ENCODE peak calls at places on chromosomes 6 and 20, in five cellular contexts. One of them, this sample, is unnamed.

GRCh38 chr20:57372581-57373350 is 18.4 kb upstream of the RBM38 start:
- DNase-seq in H1: no peak
- DNase-seq in trophoblast cell: no peak
- DNase-seq in H9: no peak
- DNase-seq in mesenchymal stem cell: no peak
- DNase-seq in this sample: no peak

GRCh38 chr6:166398348-166398747 is 15.6 kb upstream of the MPC1 start:
- DNase-seq in H1: peak; percentile 33
- DNase-seq in trophoblast cell: no peak
- DNase-seq in H9: no peak
- DNase-seq in mesenchymal stem cell: no peak
- DNase-seq in this sample: no peak

GRCh38 chr6:139161817-139162284 is 27.0 kb downstream of the HECA start:
- DNase-seq in H1: no peak
- DNase-seq in trophoblast cell: no peak
- DNase-seq in H9: no peak
- DNase-seq in mesenchymal stem cell: no peak
- DNase-seq in this sample: no peak

GRCh38 chr6:99613705-99614429 is 7.2 kb downstream of the PRDM13 start:
- DNase-seq in H1: peak; percentile 83
- DNase-seq in trophoblast cell: peak; percentile 33
- DNase-seq in H9: peak; percentile 61
- DNase-seq in mesenchymal stem cell: no peak
- DNase-seq in this sample: no peak

GRCh38 chr6:17584241-17584803 is 15.8 kb upstream of the FAM8A1 start:
- DNase-seq in H1: no peak
- DNase-seq in trophoblast cell: peak; percentile 30
- DNase-seq in H9: no peak
- DNase-seq in mesenchymal stem cell: peak; percentile 84
- DNase-seq in this sample: peak; percentile 49

GRCh38 chr6:32046450-32047083 is 8.4 kb downstream of the CYP21A2 start:
- DNase-seq in H1: peak; percentile 60
- DNase-seq in trophoblast cell: no peak
- DNase-seq in H9: peak; percentile 56
- DNase-seq in mesenchymal stem cell: peak; percentile 49
- DNase-seq in this sample: peak; percentile 51

GRCh38 chr20:61951695-61952533 is 113.8 kb downstream of the TAF4 start:
- DNase-seq in H1: peak; percentile 87
- DNase-seq in trophoblast cell: no peak
- DNase-seq in H9: peak; percentile 84
- DNase-seq in mesenchymal stem cell: peak; percentile 30
- DNase-seq in this sample: peak; percentile 78

GRCh38 chr6:11434565-11435326 is 102.8 kb upstream of the TMEM170B start:
- DNase-seq in H1: no peak
- DNase-seq in trophoblast cell: peak; percentile 84
- DNase-seq in H9: no peak
- DNase-seq in mesenchymal stem cell: peak; percentile 93
- DNase-seq in this sample: no peak

GRCh38 chr20:61354501-61354900 is 102.4 kb downstream of the CDH4 start:
- DNase-seq in H1: no peak
- DNase-seq in trophoblast cell: no peak
- DNase-seq in H9: no peak
- DNase-seq in mesenchymal stem cell: no peak
- DNase-seq in this sample: no peak

GRCh38 chr6:128327890-128328289 is 192.5 kb downstream of the PTPRK start:
- DNase-seq in H1: peak; percentile 50
- DNase-seq in trophoblast cell: peak; percentile 20
- DNase-seq in H9: peak; percentile 28
- DNase-seq in mesenchymal stem cell: no peak
- DNase-seq in this sample: no peak

GRCh38 chr20:38433304-38433972 is 1.7 kb downstream of the SNHG17 start:
- DNase-seq in H1: no peak
- DNase-seq in trophoblast cell: no peak
- DNase-seq in H9: no peak
- DNase-seq in mesenchymal stem cell: no peak
- DNase-seq in this sample: no peak
- H3K9ac ChIP-seq in H1: no peak overlapping the region
- H3K9ac ChIP-seq in trophoblast cell: peak overlapping the region; percentile 24
- H3K9ac ChIP-seq in H9: peak overlapping the region; percentile 93
- H3K9ac ChIP-seq in mesenchymal stem cell: peak overlapping the region; percentile 96
- H3K9ac ChIP-seq in this sample: no peak overlapping the region

GRCh38 chr6:8829296-8829695 is 394.0 kb upstream of the SLC35B3 start:
- DNase-seq in H1: no peak
- DNase-seq in trophoblast cell: no peak
- DNase-seq in H9: no peak
- DNase-seq in mesenchymal stem cell: no peak
- DNase-seq in this sample: no peak

GRCh38 chr6:8825726-8826125 is 390.4 kb upstream of the SLC35B3 start:
- DNase-seq in H1: no peak
- DNase-seq in trophoblast cell: no peak
- DNase-seq in H9: no peak
- DNase-seq in mesenchymal stem cell: no peak
- DNase-seq in this sample: no peak

GRCh38 chr6:8828376-8828775 is 393.0 kb upstream of the SLC35B3 start:
- DNase-seq in H1: no peak
- DNase-seq in trophoblast cell: no peak
- DNase-seq in H9: no peak
- DNase-seq in mesenchymal stem cell: no peak
- DNase-seq in this sample: no peak

GRCh38 chr6:8831366-8832152 is 396.2 kb upstream of the SLC35B3 start:
- DNase-seq in H1: no peak
- DNase-seq in trophoblast cell: no peak
- DNase-seq in H9: no peak
- DNase-seq in mesenchymal stem cell: no peak
- DNase-seq in this sample: no peak

DNA sequence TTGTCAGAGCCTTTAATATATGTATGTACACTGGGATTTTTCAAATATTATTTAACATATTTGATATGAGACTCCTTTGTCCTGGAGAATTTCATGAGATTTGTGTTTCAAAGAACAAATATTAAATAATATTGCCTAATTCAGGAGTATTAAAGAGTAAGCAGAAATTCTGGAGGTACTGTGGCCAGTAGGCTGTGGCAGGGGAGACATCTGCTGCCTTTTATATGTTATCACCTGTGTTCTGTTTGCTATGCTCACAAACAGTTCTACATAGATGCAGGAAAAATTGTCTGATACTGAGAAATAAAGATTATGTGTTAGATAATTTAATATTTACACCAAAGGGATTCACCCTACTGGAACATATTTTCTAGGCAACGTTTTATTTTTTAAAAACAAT is 395.4 kb upstream of the SLC35B3 start:
- DNase-seq in H1: no peak
- DNase-seq in trophoblast cell: no peak
- DNase-seq in H9: no peak
- DNase-seq in mesenchymal stem cell: no peak
- DNase-seq in this sample: no peak
- H2BK12ac ChIP-seq in H1: no peak overlapping the region
- H2BK12ac ChIP-seq in trophoblast cell: no peak overlapping the region
- H2BK12ac ChIP-seq in H9: no peak overlapping the region
- H2BK12ac ChIP-seq in mesenchymal stem cell: no peak overlapping the region
- H2BK12ac ChIP-seq in this sample: no peak overlapping the region

DNA sequence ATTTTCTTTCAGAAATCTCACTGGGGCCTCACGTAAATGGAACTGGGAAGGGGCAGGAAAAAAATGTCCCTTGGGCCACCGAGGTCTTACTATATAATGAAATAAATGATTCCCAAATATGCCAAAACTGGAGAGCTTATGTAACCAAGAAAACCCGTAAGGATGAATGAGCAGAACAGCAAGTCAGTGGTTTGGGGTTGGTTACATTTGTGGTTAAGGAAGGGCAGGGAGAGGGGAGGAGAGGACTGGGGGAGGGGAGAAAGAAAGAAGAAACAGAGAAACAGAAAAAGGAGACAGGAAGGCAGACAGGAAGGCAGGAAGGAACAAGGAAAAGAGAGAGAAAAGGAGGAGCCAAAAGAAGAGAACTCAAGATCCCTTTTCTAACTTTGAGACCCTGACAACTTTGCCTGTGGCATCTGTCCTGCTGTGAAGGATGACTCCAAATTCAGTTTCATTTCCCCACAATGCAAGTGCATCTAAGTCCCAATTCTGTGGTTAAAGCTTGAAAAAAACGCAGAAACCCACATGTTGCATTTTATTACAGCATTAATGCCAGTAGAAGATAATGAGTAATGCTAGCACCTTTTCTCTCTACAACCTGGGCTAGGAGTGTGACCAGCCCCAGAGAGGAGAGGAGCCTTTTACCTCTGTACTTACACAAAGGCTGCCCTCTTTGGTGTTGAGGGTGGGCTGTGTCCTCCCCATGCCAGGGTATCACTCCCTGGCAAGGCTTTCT is 10.8 kb upstream of the ARMC2 start:
- DNase-seq in H1: no peak
- DNase-seq in trophoblast cell: no peak
- DNase-seq in H9: no peak
- DNase-seq in mesenchymal stem cell: peak; percentile 34
- DNase-seq in this sample: no peak
- H3K9ac ChIP-seq in H1: no peak overlapping the region
- H3K9ac ChIP-seq in trophoblast cell: no peak overlapping the region
- H3K9ac ChIP-seq in H9: no peak overlapping the region
- H3K9ac ChIP-seq in mesenchymal stem cell: no peak overlapping the region
- H3K9ac ChIP-seq in this sample: no peak overlapping the region

GRCh38 chr20:19642861-19643260 is 115.2 kb upstream of the RIN2 start:
- DNase-seq in H1: no peak
- DNase-seq in trophoblast cell: no peak
- DNase-seq in H9: no peak
- DNase-seq in mesenchymal stem cell: no peak
- DNase-seq in this sample: no peak

GRCh38 chr20:19644085-19644484 is 114.0 kb upstream of the RIN2 start:
- DNase-seq in H1: no peak
- DNase-seq in trophoblast cell: no peak
- DNase-seq in H9: no peak
- DNase-seq in mesenchymal stem cell: no peak
- DNase-seq in this sample: no peak

GRCh38 chr20:19647992-19648391 is 110.1 kb upstream of the RIN2 start:
- DNase-seq in H1: no peak
- DNase-seq in trophoblast cell: no peak
- DNase-seq in H9: no peak
- DNase-seq in mesenchymal stem cell: no peak
- DNase-seq in this sample: no peak

GRCh38 chr20:19649041-19649440 is 109.0 kb upstream of the RIN2 start:
- DNase-seq in H1: no peak
- DNase-seq in trophoblast cell: no peak
- DNase-seq in H9: no peak
- DNase-seq in mesenchymal stem cell: no peak
- DNase-seq in this sample: no peak

DNA sequence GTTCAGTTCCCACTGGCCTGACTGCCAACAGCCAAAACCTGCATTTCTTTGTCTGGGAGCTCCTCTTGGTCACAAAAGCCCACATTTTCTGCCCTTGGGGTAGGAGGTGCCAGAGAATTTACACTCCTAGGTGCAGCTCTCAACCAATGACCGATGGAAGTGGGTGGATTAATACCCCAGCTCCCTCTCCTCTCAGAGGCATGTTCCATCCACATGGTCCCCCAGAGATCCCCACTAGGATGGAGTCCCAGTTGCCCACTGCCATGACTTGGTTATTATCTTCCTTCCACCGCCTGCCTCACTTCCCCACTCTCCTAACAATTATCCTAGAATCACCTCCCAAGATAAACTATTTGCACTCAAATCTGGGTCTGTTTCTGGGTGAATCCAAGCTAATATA is 111.1 kb upstream of the RIN2 start:
- DNase-seq in H1: no peak
- DNase-seq in trophoblast cell: no peak
- DNase-seq in H9: no peak
- DNase-seq in mesenchymal stem cell: no peak
- DNase-seq in this sample: no peak
- H2BK12ac ChIP-seq in H1: no peak overlapping the region
- H2BK12ac ChIP-seq in trophoblast cell: no peak overlapping the region
- H2BK12ac ChIP-seq in H9: no peak overlapping the region
- H2BK12ac ChIP-seq in mesenchymal stem cell: no peak overlapping the region
- H2BK12ac ChIP-seq in this sample: no peak overlapping the region

GRCh38 chr20:63288581-63289251 is 4.3 kb upstream of the COL20A1 start:
- DNase-seq in H1: no peak
- DNase-seq in trophoblast cell: no peak
- DNase-seq in H9: no peak
- DNase-seq in mesenchymal stem cell: no peak
- DNase-seq in this sample: no peak

GRCh38 chr20:63290677-63291472 is 2.1 kb upstream of the COL20A1 start:
- DNase-seq in H1: peak; percentile 98
- DNase-seq in trophoblast cell: peak; percentile 38
- DNase-seq in H9: peak; percentile 85
- DNase-seq in mesenchymal stem cell: peak; percentile 46
- DNase-seq in this sample: peak; percentile 44

GRCh38 chr20:63290136-63290676 is 2.8 kb upstream of the COL20A1 start:
- DNase-seq in H1: no peak
- DNase-seq in trophoblast cell: no peak
- DNase-seq in H9: no peak
- DNase-seq in mesenchymal stem cell: no peak
- DNase-seq in this sample: no peak

GRCh38 chr20:63287697-63288580 is 5.0 kb upstream of the COL20A1 start:
- DNase-seq in H1: no peak
- DNase-seq in trophoblast cell: no peak
- DNase-seq in H9: no peak
- DNase-seq in mesenchymal stem cell: no peak
- DNase-seq in this sample: no peak

DNA sequence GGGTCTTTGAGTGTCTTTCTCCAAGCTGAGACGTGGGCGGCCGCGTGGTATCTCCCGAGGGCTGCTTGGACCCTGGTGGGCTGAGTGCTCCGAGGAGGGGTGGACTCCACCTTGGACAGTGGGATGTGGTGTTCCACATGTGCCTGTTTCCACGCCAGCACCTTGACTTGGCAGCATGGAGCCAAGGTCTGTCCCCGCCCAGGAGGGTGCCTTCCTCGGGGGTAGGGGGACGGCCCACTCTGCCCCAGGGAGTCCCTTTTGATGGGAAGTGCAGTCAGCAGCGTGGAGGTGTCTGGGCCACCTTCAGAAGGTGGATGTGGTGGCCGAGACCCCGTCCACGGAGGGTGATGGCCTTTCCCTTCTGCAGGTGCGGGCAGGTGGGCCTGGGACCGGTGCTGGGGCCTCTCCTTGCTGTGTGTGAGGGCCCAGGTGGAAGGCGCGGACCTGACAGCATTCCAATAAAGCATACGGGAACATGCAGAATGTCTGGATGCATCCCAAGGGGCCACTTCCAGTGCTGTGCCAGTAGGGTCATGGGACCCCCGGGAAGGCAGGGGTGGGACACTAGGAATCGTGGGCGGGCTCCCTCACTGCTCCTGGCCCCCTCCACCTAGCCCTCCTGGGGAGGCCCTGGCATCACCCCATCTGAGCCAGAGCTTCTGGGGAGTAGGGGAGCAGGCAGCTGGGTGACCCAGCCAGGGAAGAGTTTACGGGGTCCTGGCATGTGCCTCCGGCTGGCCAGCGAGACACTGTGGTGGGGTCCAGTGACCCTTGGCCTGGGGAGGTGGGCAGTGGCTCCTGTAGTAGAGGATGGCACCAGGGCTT is 3.5 kb upstream of the COL20A1 start:
- DNase-seq in H1: no peak
- DNase-seq in trophoblast cell: no peak
- DNase-seq in H9: no peak
- DNase-seq in mesenchymal stem cell: no peak
- DNase-seq in this sample: no peak
- H3K9ac ChIP-seq in H1: no peak overlapping the region
- H3K9ac ChIP-seq in trophoblast cell: no peak overlapping the region
- H3K9ac ChIP-seq in H9: no peak overlapping the region
- H3K9ac ChIP-seq in mesenchymal stem cell: no peak overlapping the region
- H3K9ac ChIP-seq in this sample: no peak overlapping the region

GRCh38 chr6:168599769-168600330 is 158.9 kb downstream of the SMOC2 start:
- DNase-seq in H1: no peak
- DNase-seq in trophoblast cell: no peak
- DNase-seq in H9: no peak
- DNase-seq in mesenchymal stem cell: no peak
- DNase-seq in this sample: no peak
- H2BK12ac ChIP-seq in H1: no peak overlapping the region
- H2BK12ac ChIP-seq in trophoblast cell: no peak overlapping the region
- H2BK12ac ChIP-seq in H9: no peak overlapping the region
- H2BK12ac ChIP-seq in mesenchymal stem cell: no peak overlapping the region
- H2BK12ac ChIP-seq in this sample: no peak overlapping the region

This sample was measured in neuronal stem cell.